ENCODE peak calls at places on chromosomes 4 and X, in four cellular contexts. E is IMR-90, R is GM23248, P is HepG2. G is an unnamed sample.

GRCh38 chr4:169741569-169741968 is 16.2 kb downstream of the HPF1 start:
- DNase-seq in E (no peak), R (peak; percentile 50), P (no peak), G (peak; percentile 14)

GRCh38 chrX:154599531-154599930 is 14.6 kb downstream of the CTAG1A start:
- DNase-seq in E (no peak), R (no peak), P (no peak), G (no peak)

GRCh38 chr4:98260047-98260578 is 1.1 kb upstream of the RAP1GDS1 start:
- DNase-seq in E (peak; percentile 10), R (no peak), P (peak; percentile 52), G (no peak)

GRCh38 chrX:78514852-78515251 is 144.3 kb downstream of the RTL3 start:
- DNase-seq in E (no peak), R (no peak), P (no peak), G (peak; percentile 37)

GRCh38 chr4:55318135-55318534 is 27.9 kb upstream of the SRD5A3 start:
- DNase-seq in E (no peak), R (peak; percentile 56), P (no peak), G (no peak)

GRCh38 chr4:144531841-144532240 is 114.1 kb upstream of the HHIP start:
- DNase-seq in E (no peak), R (no peak), P (no peak), G (no peak)

GRCh38 chr4:109631709-109632108 is 71.5 kb downstream of the CASP6 start:
- DNase-seq in E (peak; percentile 4), R (peak; percentile 4), P (no peak), G (no peak)

GRCh38 chrX:138034136-138034535 is 468.2 kb downstream of the ZIC3 start:
- DNase-seq in E (no peak), R (no peak), P (no peak), G (no peak)

GRCh38 chr4:174520655-174521054 is 1.6 kb downstream of the HPGD start:
- DNase-seq in E (no peak), R (no peak), P (no peak), G (no peak)

GRCh38 chr4:122017296-122017695 is 65.4 kb upstream of the TRPC3 start:
- DNase-seq in E (peak; percentile 61), R (no peak), P (no peak), G (no peak)

GRCh38 chr4:173448557-173448918 is 49.6 kb upstream of the SCRG1 start:
- DNase-seq in E (peak; percentile 33), R (peak; percentile 36), P (no peak), G (no peak)

GRCh38 chr4:87011340-87012034 is 76.7 kb downstream of the AFF1 start:
- DNase-seq in E (peak; percentile 89), R (peak; percentile 95), P (no peak), G (peak; percentile 80)

GRCh38 chr4:12411072-12411471 is 982.4 kb upstream of the HS3ST1 start:
- DNase-seq in E (no peak), R (no peak), P (no peak), G (no peak)

GRCh38 chr4:181821039-181822004 is 421.9 kb upstream of the TENM3 start:
- DNase-seq in E (peak; percentile 77), R (peak; percentile 10), P (no peak), G (peak; percentile 68)

GRCh38 chrX:114338870-114339269 is 245.0 kb upstream of the HTR2C start:
- DNase-seq in E (no peak), R (no peak), P (no peak), G (no peak)

GRCh38 chr4:8465615-8466611 is 25.3 kb downstream of the TRMT44 start:
- DNase-seq in E (no peak), R (no peak), P (no peak), G (no peak)

GRCh38 chr4:173524218-173525117 is 5.6 kb downstream of the HAND2 start:
- DNase-seq in E (no peak), R (no peak), P (no peak), G (no peak)

GRCh38 chr4:87511500-87511899 is 17.7 kb downstream of the SPARCL1 start:
- DNase-seq in E (no peak), R (no peak), P (no peak), G (no peak)

GRCh38 chrX:66005832-66006449 is 33.9 kb downstream of the VSIG4 start:
- DNase-seq in E (no peak), R (no peak), P (no peak), G (no peak)

GRCh38 chr4:56575820-56576429 is 70.3 kb downstream of the ARL9 start:
- DNase-seq in E (peak; percentile 63), R (peak; percentile 66), P (peak; percentile 8), G (peak; percentile 8)

GRCh38 chrX:21798677-21799219 is 40.7 kb upstream of the MBTPS2 start:
- DNase-seq in E (peak; percentile 28), R (peak; percentile 9), P (peak; percentile 66), G (peak; percentile 94)

GRCh38 chrX:77925764-77926163 is 15.3 kb downstream of the ATP7A start:
- DNase-seq in E (no peak), R (no peak), P (no peak), G (no peak)

GRCh38 chr4:111537861-111538260 is 607.4 kb upstream of the FAM241A start:
- DNase-seq in E (peak; percentile 60), R (peak; percentile 62), P (no peak), G (no peak)

GRCh38 chr4:2337896-2338295 is 76.0 kb upstream of the MXD4 start:
- DNase-seq in E (no peak), R (no peak), P (no peak), G (no peak)

GRCh38 chr4:18069806-18070205 is 48.3 kb upstream of the LCORL start:
- DNase-seq in E (no peak), R (no peak), P (no peak), G (no peak)

GRCh38 chrX:14864626-14865025 is 8.2 kb downstream of the FANCB start:
- DNase-seq in E (peak; percentile 76), R (peak; percentile 48), P (no peak), G (peak; percentile 5)

GRCh38 chr4:140252144-140252741 is 98.3 kb upstream of the MAML3 start:
- DNase-seq in E (no peak), R (no peak), P (no peak), G (no peak)

GRCh38 chrX:33307954-33308353 is 96.6 kb upstream of the DMD start:
- DNase-seq in E (peak; percentile 41), R (no peak), P (no peak), G (peak; percentile 71)

GRCh38 chr4:99324978-99325377 is 3.8 kb upstream of the ADH1B start:
- DNase-seq in E (peak; percentile 83), R (peak; percentile 84), P (no peak), G (no peak)

GRCh38 chr4:23934915-23935314 is 45.1 kb upstream of the PPARGC1A start:
- DNase-seq in E (peak; percentile 87), R (peak; percentile 91), P (no peak), G (peak; percentile 87)

GRCh38 chr4:113781439-113782040 is 20.0 kb upstream of the CAMK2D start:
- DNase-seq in E (peak; percentile 55), R (peak; percentile 56), P (no peak), G (no peak)

GRCh38 chr4:1336079-1336478 is 10.9 kb upstream of the UVSSA start:
- DNase-seq in E (peak; percentile 39), R (peak; percentile 46), P (peak; percentile 66), G (peak; percentile 19)

GRCh38 chr4:1331591-1332353 is 15.2 kb upstream of the UVSSA start:
- DNase-seq in E (no peak), R (no peak), P (no peak), G (no peak)

GRCh38 chr4:1333256-1333655 is 13.8 kb upstream of the UVSSA start:
- DNase-seq in E (no peak), R (no peak), P (no peak), G (no peak)

GRCh38 chr4:1332686-1333085 is 14.3 kb upstream of the UVSSA start:
- DNase-seq in E (no peak), R (no peak), P (no peak), G (no peak)

GRCh38 chr4:1334579-1334895 is 12.5 kb upstream of the UVSSA start:
- DNase-seq in E (no peak), R (no peak), P (no peak), G (no peak)
- H3K36me3 ChIP-seq in E (peaks cover 69% of the 10 kb centered on the region), R (peaks cover 27% of the 10 kb centered on the region), P (peaks cover 29% of the 10 kb centered on the region), G (peaks cover 29% of the 10 kb centered on the region)

DNA sequence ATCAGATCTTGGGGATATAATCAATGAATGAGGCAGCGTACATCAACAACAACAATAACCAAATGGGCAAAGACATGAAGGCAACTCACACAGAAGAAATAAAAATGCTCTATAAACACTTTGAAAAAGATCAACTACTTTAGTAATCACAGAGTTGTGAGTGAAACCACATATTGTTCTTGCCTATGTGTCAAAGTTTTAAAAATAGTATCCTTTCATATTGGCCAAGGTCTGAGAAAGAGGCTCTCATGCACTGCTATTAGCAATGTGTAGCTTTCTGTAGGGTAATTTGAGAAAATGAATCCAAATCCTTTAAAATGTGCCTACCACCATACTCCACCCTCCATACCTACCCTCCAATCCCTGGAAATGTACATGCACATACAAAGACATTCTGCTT is 25.0 kb downstream of the COQ2 start:
- DNase-seq in E (no peak), R (no peak), P (no peak), G (no peak)
- H3K9ac ChIP-seq in E (no peak overlapping the region), R (no peak overlapping the region), P (no peak overlapping the region), G (no peak overlapping the region)

GRCh38 chr4:118865091-118865708 is 23.5 kb upstream of the SYNPO2 start:
- DNase-seq in E (peak; percentile 64), R (peak; percentile 71), P (peak; percentile 56), G (peak; percentile 78)
- H3K4me2 ChIP-seq in E (no peak overlapping the region), R (no peak overlapping the region), P (peak overlapping the region; percentile 35), G (peak overlapping the region; percentile 43)

GRCh38 chr4:168421055-168421454 is 59.2 kb downstream of the DDX60L start:
- DNase-seq in E (no peak), R (no peak), P (no peak), G (no peak)
- H3K36me3 ChIP-seq in E (peaks cover 2% of the 10 kb centered on the region), R (peaks cover 18% of the 10 kb centered on the region), P (no peaks in the 10 kb centered on the region), G (no peaks in the 10 kb centered on the region)

DNA sequence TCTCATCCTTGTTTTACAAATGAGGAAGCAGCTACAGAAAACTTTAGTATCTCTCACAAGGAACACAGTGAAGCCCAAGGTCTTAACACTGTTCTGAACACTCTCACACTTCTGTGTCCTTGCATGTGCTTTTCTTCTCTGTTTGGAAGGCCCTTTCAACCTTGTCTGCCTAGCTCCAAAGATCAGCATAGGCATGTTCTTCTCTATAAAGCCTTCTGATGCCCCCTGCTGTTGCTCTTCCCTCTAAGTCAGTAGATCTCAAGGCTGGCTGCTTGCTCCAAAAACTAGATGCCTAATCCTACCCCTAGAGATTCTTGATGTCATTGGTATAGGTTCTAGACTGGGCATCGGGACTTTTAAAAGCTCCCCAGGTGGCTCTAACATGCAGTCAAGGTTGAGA is 5.9 kb downstream of the APOO start:
- DNase-seq in E (peak; percentile 77), R (peak; percentile 84), P (peak; percentile 77), G (peak; percentile 72)
- H3K9ac ChIP-seq in E (no peak overlapping the region), R (peak overlapping the region; percentile 56), P (peak overlapping the region; percentile 22), G (no peak overlapping the region)

GRCh38 chrX:19724409-19724808 is 163.0 kb downstream of the SH3KBP1 start:
- DNase-seq in E (no peak), R (no peak), P (no peak), G (no peak)
- H3K4me2 ChIP-seq in E (no peak overlapping the region), R (no peak overlapping the region), P (no peak overlapping the region), G (no peak overlapping the region)

DNA sequence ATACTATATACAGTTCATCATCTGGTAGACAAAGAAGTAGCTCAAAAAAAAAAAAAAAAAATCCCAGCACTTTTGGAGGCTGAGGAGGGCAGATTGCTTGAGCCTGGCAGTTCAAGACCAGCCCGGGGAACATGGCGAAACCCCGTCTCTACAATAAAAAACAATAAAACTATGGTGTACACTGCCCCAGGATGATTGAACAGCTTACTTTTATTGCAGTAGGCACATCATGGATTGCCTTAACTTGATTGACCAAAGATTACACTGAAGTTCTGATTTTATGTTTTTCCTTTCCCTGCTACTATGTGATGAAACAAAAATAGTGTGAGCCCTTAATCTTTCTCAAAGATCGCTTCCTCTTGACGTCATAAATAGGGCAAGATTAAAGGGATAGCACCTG is 60.6 kb downstream of the SNX25 start:
- DNase-seq in E (no peak), R (no peak), P (no peak), G (no peak)
- H3K36me3 ChIP-seq in E (peaks cover 2% of the 10 kb centered on the region), R (peaks cover 8% of the 10 kb centered on the region), P (peaks cover 5% of the 10 kb centered on the region), G (peaks cover 1% of the 10 kb centered on the region)

GRCh38 chr4:101865501-101866062 is 75.1 kb downstream of the BANK1 start:
- DNase-seq in E (peak; percentile 57), R (peak; percentile 65), P (peak; percentile 83), G (peak; percentile 28)
- H3K9ac ChIP-seq in E (no peak overlapping the region), R (no peak overlapping the region), P (peak overlapping the region; percentile 40), G (no peak overlapping the region)

G was measured in mammary epithelial cell.